ENCODE peak calls at places on chromosomes 6 and 20, in four cellular contexts. T is H1, R is K562, K is GM12878. C is an unnamed sample.

GRCh38 chr6:27224729-27225128 is 22.8 kb upstream of the PRSS16 start:
- DNase-seq in T (no peak), R (no peak), K (no peak), C (no peak)

GRCh38 chr6:1606533-1607235 is 3.0 kb upstream of the FOXC1 start:
- DNase-seq in T (no peak), R (no peak), K (no peak), C (no peak)

GRCh38 chr20:63280929-63281545 is 8.4 kb downstream of the ARFGAP1 start:
- DNase-seq in T (no peak), R (no peak), K (no peak), C (no peak)

GRCh38 chr20:11331096-11331495 is 586.6 kb upstream of the BTBD3 start:
- DNase-seq in T (no peak), R (no peak), K (no peak), C (no peak)

GRCh38 chr20:46036370-46036769 is 7.4 kb downstream of the SLC12A5 start:
- DNase-seq in T (no peak), R (no peak), K (no peak), C (no peak)

GRCh38 chr20:2032168-2032567 is 38.3 kb upstream of the PDYN start:
- DNase-seq in T (no peak), R (no peak), K (no peak), C (no peak)

GRCh38 chr6:38110407-38111025 is 291.0 kb downstream of the ZFAND3 start:
- DNase-seq in T (no peak), R (no peak), K (no peak), C (no peak)

GRCh38 chr6:132286298-132287019 is 114.8 kb downstream of the MOXD1 start:
- DNase-seq in T (no peak), R (no peak), K (no peak), C (no peak)

GRCh38 chr6:13360671-13361540 is 32.6 kb upstream of the TBC1D7 start:
- DNase-seq in T (no peak), R (no peak), K (no peak), C (no peak)

GRCh38 chr20:23049201-23049932 is at the start of gene THBD:
- DNase-seq in T (no peak), R (no peak), K (no peak), C (no peak)

GRCh38 chr6:91782789-91783188 is 1195.9 kb upstream of the MAP3K7 start:
- DNase-seq in T (no peak), R (no peak), K (no peak), C (no peak)

GRCh38 chr6:163346529-163346961 is 68.0 kb upstream of the QKI start:
- DNase-seq in T (no peak), R (no peak), K (no peak), C (no peak)

GRCh38 chr20:24321939-24322338 is 147.5 kb upstream of the SYNDIG1 start:
- DNase-seq in T (no peak), R (no peak), K (no peak), C (no peak)

GRCh38 chr6:112362827-112363565 is 15.9 kb downstream of the RFPL4B start:
- DNase-seq in T (no peak), R (no peak), K (no peak), C (no peak)

GRCh38 chr6:100134703-100135102 is 140.7 kb upstream of the MCHR2 start:
- DNase-seq in T (no peak), R (no peak), K (no peak), C (no peak)

GRCh38 chr20:36497856-36498255 is 43.5 kb upstream of the MYL9 start:
- DNase-seq in T (no peak), R (no peak), K (no peak), C (no peak)

GRCh38 chr6:89311853-89312531 is 3.1 kb downstream of the GABRR2 start:
- DNase-seq in T (peak), R (no peak), K (no peak), C (peak)

GRCh38 chr6:79399499-79399898 is 137.7 kb downstream of the LCA5 start:
- DNase-seq in T (no peak), R (no peak), K (no peak), C (peak)

GRCh38 chr6:2766767-2767314 is 1.6 kb downstream of the WRNIP1 start:
- DNase-seq in T (no peak), R (no peak), K (no peak), C (no peak)

GRCh38 chr6:101445527-101445926 is 52.0 kb downstream of the GRIK2 start:
- DNase-seq in T (no peak), R (no peak), K (no peak), C (peak)

GRCh38 chr20:53683506-53683905 is 89.9 kb upstream of the ZNF217 start:
- DNase-seq in T (no peak), R (no peak), K (no peak), C (no peak)

GRCh38 chr6:85866373-85866740 is 223.7 kb upstream of the SYNCRIP start:
- DNase-seq in T (no peak), R (no peak), K (no peak), C (no peak)

GRCh38 chr20:59824711-59825562 is 108.5 kb downstream of the SYCP2 start:
- DNase-seq in T (no peak), R (no peak), K (no peak), C (no peak)

GRCh38 chr6:20661721-20662120 is 127.5 kb downstream of the CDKAL1 start:
- DNase-seq in T (no peak), R (no peak), K (no peak), C (no peak)

GRCh38 chr6:5499644-5500306 is 238.5 kb downstream of the FARS2 start:
- DNase-seq in T (no peak), R (no peak), K (no peak), C (no peak)

GRCh38 chr6:159427335-159427734 is 258.1 kb downstream of the FNDC1 start:
- DNase-seq in T (no peak), R (no peak), K (no peak), C (no peak)

GRCh38 chr6:117481278-117481925 is 1.1 kb upstream of the DCBLD1 start:
- DNase-seq in T (no peak), R (peak), K (no peak), C (peak)

GRCh38 chr6:80728830-80729229 is 622.4 kb downstream of the BCKDHB start:
- DNase-seq in T (no peak), R (no peak), K (no peak), C (no peak)

GRCh38 chr6:4632411-4632810 is 143.8 kb upstream of the CDYL start:
- DNase-seq in T (no peak), R (no peak), K (no peak), C (no peak)

GRCh38 chr6:50847890-50848594 is 29.4 kb downstream of the TFAP2B start:
- DNase-seq in T (no peak), R (no peak), K (no peak), C (no peak)

GRCh38 chr6:156980515-156980914 is 203.3 kb downstream of the ARID1B start:
- DNase-seq in T (no peak), R (no peak), K (no peak), C (no peak)
- TF ChIP-seq HDAC6 in T (no peak), R (no peak), K (no peak), C (no peak)

DNA sequence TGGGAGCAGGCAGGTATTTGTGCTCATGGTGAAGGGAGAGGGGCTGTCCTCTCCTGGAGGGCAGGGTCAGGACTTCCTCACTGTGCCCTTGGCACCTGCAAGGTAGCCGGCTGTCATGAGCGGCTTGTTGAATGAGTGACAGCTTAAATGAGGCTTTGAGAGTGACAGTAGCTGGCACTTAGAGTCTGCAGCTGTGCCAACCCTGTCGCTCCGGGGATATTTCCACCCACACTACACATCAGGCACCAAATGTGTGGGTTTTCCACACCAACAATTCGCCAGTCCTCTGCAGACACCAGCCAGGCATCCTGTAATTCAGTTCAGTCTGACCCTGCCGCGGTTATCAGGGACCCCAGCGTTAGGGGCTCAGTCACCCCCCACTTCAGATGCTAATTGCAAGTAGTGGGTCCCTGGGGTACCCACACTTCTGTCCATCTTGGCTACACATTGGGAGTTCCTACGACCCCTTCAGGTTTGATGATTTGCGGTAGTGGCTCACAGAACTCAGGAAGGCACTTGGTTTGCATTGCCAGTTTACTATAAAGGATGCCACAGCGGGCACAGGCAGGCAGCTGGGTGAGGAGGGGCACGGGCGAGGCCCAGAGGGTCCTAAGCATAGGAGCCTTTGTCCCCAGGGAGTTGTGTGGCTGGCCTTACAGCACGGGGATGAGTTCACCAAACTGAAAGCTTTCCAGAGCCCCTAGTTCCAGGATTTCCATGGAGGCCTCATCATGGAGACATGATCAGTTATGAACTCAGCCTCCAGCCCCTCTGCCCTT is 9.1 kb downstream of the MTG2 start:
- DNase-seq in T (no peak), R (no peak), K (no peak), C (no peak)
- TF ChIP-seq HDAC6 in T (no peak), R (no peak), K (no peak), C (no peak)

DNA sequence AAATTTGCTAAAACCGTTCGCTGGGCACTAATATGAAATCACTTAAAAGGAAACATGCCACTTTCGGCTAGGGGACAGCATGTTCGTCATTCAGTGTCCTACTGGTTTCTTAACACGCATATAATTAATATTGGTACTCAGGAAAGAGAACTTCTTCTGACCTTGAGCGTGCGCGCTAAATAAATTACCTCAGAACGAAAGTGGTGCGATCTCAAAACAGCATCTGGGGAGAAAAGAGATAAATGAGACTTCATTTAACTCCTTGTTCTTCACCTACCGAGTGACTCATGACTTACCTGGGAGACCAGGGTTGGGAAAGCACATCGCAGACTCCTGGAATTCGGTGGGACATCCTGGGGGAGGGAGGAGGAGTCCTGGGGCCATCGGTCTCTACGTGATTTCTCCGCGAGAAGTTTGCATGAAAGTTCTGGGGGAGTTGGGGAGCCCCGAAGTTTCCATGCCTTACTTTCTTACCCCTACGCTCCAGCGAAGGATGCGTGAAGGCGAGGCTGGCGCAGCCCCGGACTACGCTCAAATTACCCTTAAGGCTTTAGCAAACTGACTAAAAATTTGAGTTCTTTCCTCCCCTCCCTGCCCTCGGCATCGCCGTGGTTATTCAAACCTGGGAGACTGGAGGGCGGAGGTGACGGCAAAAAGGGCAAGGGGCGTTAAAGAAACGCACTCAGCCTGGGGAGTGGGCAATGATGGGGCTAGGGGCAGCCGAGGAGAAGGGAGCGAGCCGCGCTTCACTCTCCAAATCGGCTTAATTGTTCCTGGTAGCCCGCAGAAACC is 1.1 kb upstream of the BEND6 start:
- DNase-seq in T (peak), R (no peak), K (peak), C (no peak)
- TF ChIP-seq HDAC6 in T (no peak), R (no peak), K (no peak), C (no peak)

DNA sequence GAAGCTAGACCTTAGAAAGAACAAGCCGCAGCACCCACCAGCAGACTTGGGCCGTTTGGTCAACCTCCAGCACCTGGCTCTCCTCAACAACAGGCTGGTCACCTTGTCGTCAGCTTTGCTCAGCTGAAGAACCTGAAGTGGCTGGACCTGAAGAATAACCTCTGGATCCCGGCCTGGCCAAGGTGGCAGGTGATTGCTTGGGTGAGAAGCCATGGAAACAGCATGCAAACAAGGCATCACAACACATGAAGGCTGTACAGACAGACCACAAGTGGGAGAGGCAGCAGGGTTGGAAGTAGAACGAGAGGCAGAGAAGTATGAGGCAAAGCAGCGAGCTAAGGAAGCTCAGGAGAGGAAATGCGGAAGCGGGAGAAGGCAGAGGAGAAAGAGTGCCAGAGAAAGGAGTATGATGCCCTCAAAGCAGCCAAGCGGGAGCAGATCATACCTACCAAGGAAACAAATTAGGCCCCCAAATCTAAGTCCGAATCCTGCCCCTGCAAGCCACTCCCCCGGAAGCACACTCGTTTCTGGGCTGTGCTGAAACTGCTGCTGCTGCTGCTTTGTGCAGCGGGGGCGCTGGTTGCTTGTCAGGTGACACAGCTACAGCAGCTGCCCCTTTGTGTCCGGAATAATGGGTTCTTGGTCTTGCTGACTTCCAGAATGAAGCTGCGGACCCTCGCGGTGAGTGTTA is 121.6 kb upstream of the LGSN start:
- DNase-seq in T (no peak), R (peak), K (no peak), C (no peak)
- TF ChIP-seq HDAC6 in T (no peak), R (no peak), K (no peak), C (no peak)

DNA sequence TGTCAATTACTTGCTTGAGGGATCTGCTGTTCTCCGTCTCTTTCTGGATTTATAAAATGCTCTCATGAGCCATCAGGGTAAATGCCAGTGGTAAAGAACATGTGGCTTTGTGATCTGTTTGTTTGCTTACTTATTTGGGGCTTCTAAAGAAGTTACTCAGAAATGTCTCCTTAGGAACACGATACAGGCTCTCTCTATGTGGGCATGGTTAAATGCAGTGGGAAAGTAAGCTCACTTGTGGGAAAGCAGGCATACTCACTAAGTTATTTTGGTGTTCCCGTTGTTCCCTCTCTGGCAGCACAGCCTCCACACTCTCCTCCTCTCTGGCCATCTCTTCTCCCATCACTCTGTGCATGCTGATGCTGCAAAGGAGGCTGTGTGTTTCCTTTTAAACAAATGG is 44.7 kb downstream of the TTI1 start:
- DNase-seq in T (no peak), R (no peak), K (no peak), C (no peak)
- TF ChIP-seq HDAC6 in T (no peak), R (no peak), K (no peak), C (no peak)

C was measured in HepG2.